ENCODE peak calls at places on chromosome 21, in nine cellular contexts. N, A, R, U, T, Z, D, L and G are unnamed samples.

GRCh38 chr21:10272216-10272615 is 249.2 kb upstream of the TPTE start:
- DNase-seq in N (no peak), T (no peak), A (no peak), U (no peak), L (no peak), D (no peak), R (no peak), Z (no peak), G (no peak)

GRCh38 chr21:21309510-21309909 is 311.3 kb downstream of the NCAM2 start:
- DNase-seq in T (no peak), U (no peak), R (no peak), Z (no peak), L (no peak), A (no peak), D (no peak), N (no peak), G (no peak)

GRCh38 chr21:24428539-24429186 is 1178.6 kb downstream of the MRPL39 start:
- DNase-seq in Z (no peak), D (no peak), U (no peak), A (no peak), R (no peak), N (no peak), L (no peak), T (no peak), G (no peak)

GRCh38 chr21:33739701-33740100 is 97.4 kb downstream of the ITSN1 start:
- DNase-seq in L (no peak), N (no peak), Z (no peak), U (no peak), R (no peak), D (no peak), T (no peak), A (no peak), G (no peak)

GRCh38 chr21:42243026-42243425 is 24.1 kb downstream of the ABCG1 start:
- DNase-seq in R (no peak), T (peak; percentile 39), A (no peak), D (no peak), L (no peak), N (no peak), Z (no peak), U (no peak), G (no peak)

GRCh38 chr21:15422761-15423160 is 307.0 kb upstream of the USP25 start:
- DNase-seq in A (peak; percentile 5), Z (no peak), T (no peak), R (peak; percentile 2), N (no peak), U (no peak), L (peak; percentile 89), D (peak; percentile 92), G (no peak)

GRCh38 chr21:14767192-14767852 is 221.2 kb upstream of the SAMSN1 start:
- DNase-seq in D (no peak), N (no peak), R (no peak), T (no peak), Z (no peak), A (peak; percentile 21), U (no peak), L (no peak), G (no peak)

GRCh38 chr21:34936299-34936698 is 112.8 kb downstream of the RUNX1 start:
- DNase-seq in U (no peak), Z (no peak), N (no peak), D (no peak), T (no peak), R (no peak), L (peak; percentile 18), A (no peak), G (no peak)

GRCh38 chr21:32604484-32604883 is 7.7 kb downstream of the CFAP298 start:
- DNase-seq in T (no peak), D (no peak), N (no peak), Z (no peak), R (no peak), A (no peak), L (no peak), U (no peak), G (no peak)

GRCh38 chr21:35010450-35010849 is 38.7 kb downstream of the RUNX1 start:
- DNase-seq in R (no peak), N (no peak), T (no peak), L (no peak), U (no peak), A (no peak), Z (no peak), D (no peak), G (no peak)

DNA sequence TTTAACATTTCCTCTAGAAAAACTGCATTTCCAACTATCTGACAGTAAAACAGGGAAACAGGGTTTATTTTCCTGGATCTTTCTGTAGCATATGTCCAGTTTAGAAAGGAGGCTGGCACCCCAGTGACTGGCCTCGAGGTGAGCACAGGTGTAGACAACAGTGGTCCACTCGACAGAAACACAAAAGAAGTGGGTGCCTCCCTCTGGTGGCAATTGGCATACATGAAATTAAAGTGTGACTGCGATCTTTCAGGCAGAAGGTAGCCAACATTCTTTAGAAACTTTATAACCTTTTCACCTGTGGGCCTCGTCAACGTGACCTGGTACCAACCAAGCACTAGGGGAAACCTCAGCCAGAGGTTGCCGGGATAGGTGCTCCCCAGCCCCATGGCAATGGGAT is 44.0 kb downstream of the PCP4 start:
- DNase-seq in U (no peak), A (no peak), R (no peak), N (no peak), Z (no peak), D (no peak), T (no peak), L (no peak), G (no peak)
- TF ChIP-seq CTCF in U (no peak), A (no peak), R (no peak), N (no peak), Z (no peak), D (no peak), T (no peak), L (no peak), G (peak; percentile 53)

GRCh38 chr21:44616591-44616926 is 4.7 kb downstream of the KRTAP10-8 start:
- DNase-seq in U (no peak), N (no peak), Z (no peak), A (no peak), D (no peak), L (no peak), T (peak; percentile 69), R (no peak), G (no peak)

GRCh38 chr21:44617071-44617501 is 5.2 kb downstream of the KRTAP10-8 start:
- DNase-seq in N (no peak), U (no peak), A (no peak), R (no peak), L (no peak), T (peak; percentile 59), Z (no peak), D (no peak), G (no peak)

GRCh38 chr21:44618909-44619308 is 7.0 kb downstream of the KRTAP10-8 start:
- DNase-seq in U (no peak), A (no peak), N (no peak), Z (peak; percentile 62), T (no peak), D (no peak), L (no peak), R (no peak), G (no peak)

GRCh38 chr21:44619886-44620285 is 7.0 kb upstream of the KRTAP10-9 start:
- DNase-seq in T (no peak), Z (no peak), R (no peak), A (no peak), D (no peak), N (no peak), L (no peak), U (no peak), G (no peak)

DNA sequence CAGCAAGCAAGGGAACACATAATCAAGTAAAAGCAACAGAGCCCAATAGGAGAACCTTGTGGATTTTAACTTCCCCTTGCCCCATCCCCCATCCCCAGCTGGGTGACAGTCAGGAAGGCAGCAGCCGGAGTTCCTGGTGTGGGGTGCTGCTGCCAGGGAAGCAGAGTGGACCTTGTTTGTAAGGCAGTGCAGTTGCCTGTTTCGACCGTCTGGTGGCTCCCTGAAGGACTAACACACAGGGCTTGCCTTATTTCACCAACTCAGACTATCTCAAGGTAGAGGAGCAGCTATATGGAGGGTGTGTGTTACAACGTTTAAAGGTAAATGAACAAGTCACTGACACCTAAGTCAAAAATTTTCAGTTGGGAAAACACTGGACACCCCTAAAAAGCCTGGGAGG is 6.6 kb downstream of the KRTAP10-8 start:
- DNase-seq in L (no peak), U (no peak), N (no peak), Z (no peak), D (no peak), R (peak; percentile 14), T (no peak), A (no peak), G (no peak)
- TF ChIP-seq CTCF in L (no peak), U (peak; percentile 12), N (no peak), Z (no peak), D (peak; percentile 6), R (no peak), T (no peak), A (peak; percentile 3), G (no peak)

GRCh38 chr21:36122977-36123376 is 11.9 kb upstream of the CBR3 start:
- DNase-seq in D (no peak), T (no peak), A (no peak), L (no peak), R (no peak), Z (no peak), U (no peak), N (no peak), G (no peak)
- TF ChIP-seq CTCF in D (peak; percentile 40), T (peak; percentile 20), A (no peak), L (peak; percentile 28), R (no peak), Z (no peak), U (peak; percentile 29), N (peak; percentile 53), G (peak; percentile 15)

GRCh38 chr21:27764056-27764455 is 797.2 kb upstream of the ADAMTS5 start:
- DNase-seq in T (no peak), A (no peak), L (no peak), N (no peak), R (no peak), U (no peak), D (no peak), Z (no peak), G (no peak)

GRCh38 chr21:27756191-27756590 is 789.3 kb upstream of the ADAMTS5 start:
- DNase-seq in R (no peak), A (no peak), U (no peak), T (no peak), Z (no peak), D (no peak), N (no peak), L (peak; percentile 25), G (no peak)

GRCh38 chr21:27759820-27760219 is 792.9 kb upstream of the ADAMTS5 start:
- DNase-seq in Z (no peak), R (no peak), A (no peak), N (no peak), U (no peak), T (no peak), L (no peak), D (no peak), G (no peak)

GRCh38 chr21:27761623-27762022 is 794.7 kb upstream of the ADAMTS5 start:
- DNase-seq in N (no peak), Z (no peak), D (no peak), A (no peak), U (no peak), L (no peak), R (no peak), T (no peak), G (no peak)

DNA sequence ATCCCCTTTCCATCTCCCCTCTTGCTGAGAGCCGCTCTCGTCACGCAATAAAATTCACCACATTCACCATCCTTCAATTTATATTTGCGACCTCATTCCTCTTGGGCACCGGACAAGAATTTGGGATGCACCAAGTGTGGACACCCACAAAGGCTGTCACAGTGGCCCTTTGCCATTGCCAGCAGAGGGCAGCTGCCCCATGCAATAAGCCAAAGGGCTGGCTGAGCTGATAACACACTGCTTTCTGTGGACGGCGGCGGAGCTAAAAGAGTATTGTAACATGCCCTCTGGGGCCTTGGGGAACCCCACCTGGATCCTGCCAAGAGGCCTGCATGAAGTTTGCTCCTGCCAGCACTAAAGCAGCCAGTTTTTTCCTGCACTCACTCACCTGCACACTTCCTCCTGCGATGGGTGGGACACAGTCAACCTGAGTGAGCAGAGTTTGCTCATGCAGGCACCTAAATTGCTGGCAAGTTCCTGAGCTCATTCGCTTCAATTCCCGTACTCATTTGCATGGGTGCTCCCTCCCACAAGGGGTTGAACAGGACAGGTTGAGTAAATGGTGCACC is 792.3 kb upstream of the ADAMTS5 start:
- DNase-seq in L (no peak), A (no peak), U (no peak), R (no peak), Z (no peak), D (no peak), T (peak; percentile 60), N (no peak), G (no peak)
- TF ChIP-seq CTCF in L (peak; percentile 33), A (no peak), U (peak; percentile 23), R (peak; percentile 20), Z (no peak), D (peak; percentile 19), T (no peak), N (no peak), G (no peak)